ENCODE peak calls at places on chromosome 1, in eight cellular contexts. T, U, C, D, H, E, O and V are unnamed samples.

GRCh38 chr1:56034222-56034621 is 545.1 kb downstream of the PLPP3 start:
- DNase-seq in O (no peak), H (no peak), U (no peak), E (no peak), D (no peak), C (no peak), T (no peak), V (no peak)

GRCh38 chr1:58883888-58884482 is 100.1 kb upstream of the JUN start:
- DNase-seq in C (no peak), D (no peak), T (no peak), O (no peak), U (no peak), H (no peak), E (no peak), V (no peak)

GRCh38 chr1:7497107-7497637 is 273.9 kb upstream of the VAMP3 start:
- DNase-seq in O (no peak), C (no peak), T (no peak), U (no peak), H (no peak), D (no peak), E (no peak), V (no peak)

GRCh38 chr1:199124351-199124750 is 485.5 kb downstream of the PTPRC start:
- DNase-seq in H (no peak), D (no peak), E (no peak), O (no peak), C (no peak), U (no peak), T (no peak), V (no peak)

GRCh38 chr1:219741011-219741859 is 128.3 kb upstream of the ZC3H11B start:
- DNase-seq in H (no peak), D (no peak), O (no peak), U (no peak), C (no peak), T (no peak), E (no peak), V (no peak)

GRCh38 chr1:100100202-100100601 is 32.5 kb downstream of the SASS6 start:
- DNase-seq in D (no peak), E (no peak), C (no peak), U (no peak), H (no peak), O (no peak), T (no peak), V (no peak)

GRCh38 chr1:53298163-53298685 is 29.6 kb downstream of the LRP8 start:
- DNase-seq in U (no peak), C (no peak), T (no peak), D (no peak), H (no peak), O (no peak), E (no peak), V (no peak)

GRCh38 chr1:37035828-37036666 is 1.7 kb upstream of the GRIK3 start:
- DNase-seq in T (no peak), O (no peak), H (no peak), D (no peak), C (no peak), E (no peak), U (no peak), V (no peak)

GRCh38 chr1:203055166-203055799 is 29.0 kb downstream of the PPFIA4 start:
- DNase-seq in H (no peak), O (peak), C (no peak), T (no peak), E (no peak), D (no peak), U (no peak), V (no peak)